ENCODE peak calls at places on chromosomes 5 and 9, in six cellular contexts. P is AG09319, I is nephron progenitor cell, K is cardiac muscle cell, E is fibroblast of the aortic adventitia, G is fibroblast of pulmonary artery. T is an unnamed sample.

GRCh38 chr9:110875275-110875674 is 163.0 kb downstream of the LPAR1 start:
- DNase-seq in K (no peak), I (no peak), E (no peak), P (no peak), G (no peak), T (no peak)

GRCh38 chr9:20559236-20559896 is 62.9 kb downstream of the MLLT3 start:
- DNase-seq in K (no peak), I (no peak), G (no peak), E (no peak), P (no peak), T (no peak)

GRCh38 chr5:37039824-37040223 is 163.3 kb downstream of the NIPBL start:
- DNase-seq in K (no peak), E (no peak), P (no peak), I (no peak), G (no peak), T (no peak)

GRCh38 chr9:129143461-129143927 is 32.3 kb downstream of the PTPA start:
- DNase-seq in I (peak), P (no peak), E (peak), G (peak), K (peak), T (no peak)

GRCh38 chr9:98504883-98505282 is 203.9 kb downstream of the GABBR2 start:
- DNase-seq in P (no peak), I (no peak), G (no peak), K (no peak), E (no peak), T (no peak)

GRCh38 chr5:62649025-62649424 is 70.4 kb downstream of the LRRC70 start:
- DNase-seq in E (no peak), G (no peak), K (no peak), P (no peak), I (no peak), T (no peak)

GRCh38 chr5:73296772-73297171 is 123.8 kb downstream of the TMEM174 start:
- DNase-seq in I (no peak), G (peak), P (no peak), E (peak), K (peak), T (no peak)

GRCh38 chr5:473344-474192 is 30.6 kb downstream of the EXOC3 start:
- DNase-seq in I (peak), E (peak), G (peak), P (no peak), K (peak), T (no peak)

GRCh38 chr5:36696059-36696673 is 89.8 kb downstream of the SLC1A3 start:
- DNase-seq in K (peak), P (no peak), G (peak), E (peak), I (peak), T (peak)

GRCh38 chr9:95506692-95507455 is 9.9 kb downstream of the PTCH1 start:
- DNase-seq in K (peak), P (no peak), G (peak), E (no peak), I (peak), T (no peak)

GRCh38 chr9:130421154-130421801 is 23.5 kb upstream of the ASS1 start:
- DNase-seq in I (no peak), G (no peak), P (no peak), E (no peak), K (no peak), T (no peak)

GRCh38 chr5:78889759-78890158 is 95.4 kb downstream of the ARSB start:
- DNase-seq in P (no peak), G (peak), K (no peak), E (peak), I (no peak), T (no peak)

GRCh38 chr9:1869843-1870242 is 145.3 kb upstream of the SMARCA2 start:
- DNase-seq in G (peak), K (peak), P (no peak), E (peak), I (peak), T (peak)

GRCh38 chr9:128383007-128383753 is 12.0 kb downstream of the URM1 start:
- DNase-seq in E (no peak), P (no peak), K (no peak), I (no peak), G (no peak), T (no peak)

GRCh38 chr5:172527559-172527958 is 73.2 kb upstream of the SH3PXD2B start:
- DNase-seq in G (no peak), K (no peak), E (no peak), P (no peak), I (no peak), T (no peak)

GRCh38 chr5:112374818-112375217 is 44.3 kb downstream of the EPB41L4A start:
- DNase-seq in E (no peak), I (no peak), P (no peak), G (no peak), K (no peak), T (no peak)

GRCh38 chr9:2634158-2634557 is 12.6 kb downstream of the VLDLR start:
- DNase-seq in E (no peak), K (no peak), P (no peak), G (no peak), I (no peak), T (no peak)

GRCh38 chr5:74380193-74380592 is 260.3 kb downstream of the ENC1 start:
- DNase-seq in I (no peak), E (no peak), K (no peak), G (no peak), P (no peak), T (no peak)

GRCh38 chr5:126780165-126780827 is 3.4 kb downstream of the LMNB1 start:
- DNase-seq in I (no peak), E (peak), P (peak), G (peak), K (peak), T (no peak)

GRCh38 chr5:111975133-111975532 is 218.1 kb upstream of the NREP start:
- DNase-seq in K (peak), G (no peak), I (no peak), E (peak), P (no peak), T (no peak)

GRCh38 chr9:123120131-123120530 is 86.7 kb downstream of the GPR21 start:
- DNase-seq in G (no peak), K (no peak), E (no peak), I (no peak), P (no peak), T (no peak)

GRCh38 chr5:14685757-14686156 is 21.2 kb downstream of the OTULIN start:
- DNase-seq in E (peak), P (no peak), K (peak), G (peak), I (peak), T (no peak)

GRCh38 chr9:133238272-133238850 is 29.3 kb upstream of the OBP2B start:
- DNase-seq in G (peak), I (peak), P (no peak), E (no peak), K (peak), T (peak)

GRCh38 chr5:35851282-35851681 is 5.4 kb upstream of the IL7R start:
- DNase-seq in I (no peak), E (peak), G (peak), K (peak), P (no peak), T (no peak)

GRCh38 chr9:114027159-114027895 is 50.8 kb downstream of the AMBP start:
- DNase-seq in P (no peak), I (no peak), E (no peak), G (no peak), K (no peak), T (no peak)

GRCh38 chr9:80787636-80788035 is 901.7 kb downstream of the TLE1 start:
- DNase-seq in P (no peak), K (no peak), E (no peak), G (no peak), I (no peak), T (no peak)

GRCh38 chr5:154709368-154710305 is 45.5 kb upstream of the LARP1 start:
- DNase-seq in I (no peak), E (no peak), G (no peak), P (no peak), K (no peak), T (no peak)

GRCh38 chr5:74952406-74952805 is 86.2 kb upstream of the FAM169A start:
- DNase-seq in G (no peak), K (no peak), E (no peak), I (no peak), P (no peak), T (no peak)

GRCh38 chr5:131536211-131536826 is 98.7 kb downstream of the RAPGEF6 start:
- DNase-seq in G (peak), E (peak), K (peak), I (no peak), P (no peak), T (no peak)

GRCh38 chr5:132070460-132071337 is 2.9 kb upstream of the CSF2 start:
- DNase-seq in K (peak), P (no peak), I (no peak), G (peak), E (peak), T (no peak)

GRCh38 chr9:87212563-87213154 is 265.4 kb upstream of the GAS1 start:
- DNase-seq in I (no peak), E (no peak), P (no peak), G (no peak), K (no peak), T (no peak)

GRCh38 chr9:91192785-91193657 is 168.7 kb downstream of the AUH start:
- DNase-seq in K (peak), I (peak), E (peak), P (peak), G (peak), T (peak)

GRCh38 chr9:120580591-120580896 is 577 bp upstream of the CDK5RAP2 start:
- DNase-seq in P (no peak), I (no peak), K (no peak), G (no peak), E (no peak), T (no peak)

GRCh38 chr5:55911784-55912653 is 60.9 kb downstream of the IL31RA start:
- DNase-seq in G (peak), I (no peak), E (peak), P (peak), K (peak), T (no peak)
- TF ChIP-seq CTCF in G (no peak), I (no peak), E (no peak), P (no peak), K (peak), T (no peak)

DNA sequence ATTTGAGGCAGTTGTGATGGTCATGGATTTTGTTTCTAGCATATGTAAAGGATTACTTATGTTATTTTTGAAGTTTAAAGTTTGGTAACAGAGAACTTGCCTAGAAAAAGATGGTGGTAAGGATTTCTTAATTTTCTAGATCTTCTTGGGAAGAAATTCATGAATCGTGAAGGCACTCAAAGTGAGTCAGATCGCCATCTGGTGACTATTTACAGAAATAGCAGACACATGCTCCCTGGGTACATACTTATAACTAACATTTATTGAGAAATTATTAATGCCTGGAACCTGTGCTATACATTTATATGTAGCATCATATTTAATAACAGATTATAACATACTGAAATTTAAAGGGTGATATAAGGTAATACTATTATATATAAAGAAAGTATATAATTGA is 299.7 kb downstream of the IZUMO3 start:
- DNase-seq in G (peak), E (peak), P (no peak), K (peak), I (peak), T (no peak)
- TF ChIP-seq CTCF in G (peak), E (peak), P (no peak), K (peak), I (peak), T (peak)

GRCh38 chr9:34169125-34169524 is 9.7 kb upstream of the UBAP1 start:
- DNase-seq in G (no peak), E (no peak), K (no peak), I (no peak), P (no peak), T (no peak)

GRCh38 chr9:34157898-34158297 is 20.9 kb upstream of the UBAP1 start:
- DNase-seq in E (no peak), K (no peak), I (no peak), G (no peak), P (no peak), T (no peak)

GRCh38 chr9:34158362-34158869 is 20.4 kb upstream of the UBAP1 start:
- DNase-seq in G (peak), I (no peak), E (no peak), P (no peak), K (peak), T (no peak)

GRCh38 chr9:34163439-34163838 is 15.4 kb upstream of the UBAP1 start:
- DNase-seq in E (peak), I (no peak), K (peak), G (peak), P (no peak), T (no peak)
- TF ChIP-seq CTCF in E (no peak), I (no peak), K (no peak), G (no peak), P (no peak), T (no peak)

GRCh38 chr5:140366770-140367630 is 7.0 kb downstream of the SLC4A9 start:
- DNase-seq in I (no peak), G (no peak), P (no peak), E (no peak), K (no peak), T (no peak)
- TF ChIP-seq CTCF in I (no peak), G (no peak), P (no peak), E (no peak), K (no peak), T (no peak)

GRCh38 chr5:9265391-9266287 is 280.2 kb downstream of the SEMA5A start:
- DNase-seq in P (peak), G (peak), K (peak), I (no peak), E (peak), T (no peak)
- TF ChIP-seq CTCF in P (no peak), G (no peak), K (no peak), I (no peak), E (no peak), T (no peak)

T was measured in progenitor cell of endocrine pancreas.